ENCODE peak calls at places on chromosomes 7 and 10, in four cellular contexts. R is CD4-positive, alpha-beta memory T cell; T is stomach; I is fibroblast of lung. X is an unnamed sample.
A peak's percentile ranks its signal among the peaks of the same experiment; 100 is the strongest.

GRCh38 chr10:42977032-42977416 is 99.8 kb upstream of the RET start:
- DNase-seq in R (no peak), I (no peak), T (peak; percentile 23), X (no peak)

GRCh38 chr10:45241865-45242518 is 73.4 kb downstream of the OR13A1 start:
- DNase-seq in I (no peak), T (no peak), R (no peak), X (no peak)

GRCh38 chr10:29255117-29255516 is 33.8 kb upstream of the LYZL1 start:
- DNase-seq in R (no peak), I (no peak), T (no peak), X (no peak)

GRCh38 chr7:30068117-30068516 is 39.9 kb downstream of the PLEKHA8 start:
- DNase-seq in T (no peak), I (peak; percentile 69), R (no peak), X (no peak)

GRCh38 chr10:90857635-90858488 is at the start of gene HTR7:
- DNase-seq in R (peak; percentile 56), I (peak; percentile 41), T (peak; percentile 54), X (peak; percentile 41)

GRCh38 chr7:138738551-138739335 is 37.6 kb upstream of the SVOPL start:
- DNase-seq in T (peak; percentile 87), R (peak; percentile 79), I (peak; percentile 90), X (peak; percentile 56)

GRCh38 chr7:40674316-40674715 is 539.5 kb downstream of the SUGCT start:
- DNase-seq in I (no peak), R (no peak), T (no peak), X (no peak)

GRCh38 chr7:106045592-106045991 is 66.5 kb downstream of the SYPL1 start:
- DNase-seq in T (no peak), R (no peak), I (peak; percentile 81), X (no peak)

GRCh38 chr7:77351539-77352004 is 64.6 kb downstream of the GSAP start:
- DNase-seq in I (no peak), T (peak; percentile 30), R (peak; percentile 74), X (peak; percentile 29)

GRCh38 chr10:97222346-97222961 is 36.7 kb upstream of the SLIT1 start:
- DNase-seq in I (no peak), T (no peak), R (no peak), X (no peak)

GRCh38 chr7:138784692-138785091 is 13.1 kb upstream of the TMEM213 start:
- DNase-seq in R (no peak), I (no peak), T (no peak), X (no peak)

GRCh38 chr7:4792537-4793126 is 17.2 kb downstream of the AP5Z1 start:
- DNase-seq in R (no peak), I (peak; percentile 8), T (no peak), X (no peak)

GRCh38 chr7:155455776-155456516 is 2.0 kb upstream of the EN2 start:
- DNase-seq in T (no peak), R (no peak), I (no peak), X (no peak)

GRCh38 chr7:1530946-1531262 is 402 bp downstream of the MAFK start:
- DNase-seq in R (peak; percentile 66), I (no peak), T (no peak), X (peak; percentile 44)

GRCh38 chr7:317643-318405 is 27.9 kb downstream of the FOXL3 start:
- DNase-seq in R (no peak), T (no peak), I (no peak), X (no peak)

GRCh38 chr7:157973971-157974677 is 613.5 kb downstream of the PTPRN2 start:
- DNase-seq in I (no peak), R (peak; percentile 19), T (no peak), X (no peak)

GRCh38 chr7:95180-95862 is 97.0 kb upstream of the FAM20C start:
- DNase-seq in T (no peak), R (no peak), I (no peak), X (no peak)

DNA sequence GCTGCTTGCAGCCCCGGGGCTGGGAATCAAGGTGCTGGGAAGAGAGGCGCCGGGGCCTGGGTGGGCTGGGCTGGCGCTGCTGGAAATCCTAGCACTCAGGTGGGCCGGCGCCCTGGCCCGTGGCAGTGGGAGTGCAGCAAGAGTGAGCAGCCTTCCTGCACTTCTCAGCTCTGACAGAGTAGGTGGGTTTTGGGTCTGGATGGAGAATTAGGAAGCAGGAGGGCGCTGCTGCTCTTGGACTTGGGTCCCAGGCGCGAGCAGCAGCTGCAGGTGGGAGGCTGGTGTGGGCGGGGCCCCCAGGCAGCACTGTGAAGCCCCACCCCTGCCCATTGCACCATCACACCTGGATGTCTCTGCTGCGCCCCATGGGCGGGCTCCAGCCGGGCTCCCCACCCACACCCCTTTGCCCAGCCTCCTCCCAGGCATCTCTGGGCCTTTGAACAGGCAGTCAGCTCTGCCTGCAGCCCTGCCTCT is 6.0 kb downstream of the BRI3 start:
- DNase-seq in I (no peak), T (peak; percentile 75), R (no peak), X (no peak)
- H3K4me1 ChIP-seq in I (peaks cover 25% of the 10 kb centered on the region), T (peaks cover 91% of the 10 kb centered on the region), R (peaks cover 31% of the 10 kb centered on the region), X (peaks cover 16% of the 10 kb centered on the region)

GRCh38 chr10:34178756-34179155 is 636.3 kb downstream of the PARD3 start:
- DNase-seq in R (no peak), T (no peak), I (no peak), X (no peak)
- H3K4me1 ChIP-seq in R (no peaks in the 10 kb centered on the region), T (no peaks in the 10 kb centered on the region), I (peaks cover 5% of the 10 kb centered on the region), X (no peaks in the 10 kb centered on the region)

DNA sequence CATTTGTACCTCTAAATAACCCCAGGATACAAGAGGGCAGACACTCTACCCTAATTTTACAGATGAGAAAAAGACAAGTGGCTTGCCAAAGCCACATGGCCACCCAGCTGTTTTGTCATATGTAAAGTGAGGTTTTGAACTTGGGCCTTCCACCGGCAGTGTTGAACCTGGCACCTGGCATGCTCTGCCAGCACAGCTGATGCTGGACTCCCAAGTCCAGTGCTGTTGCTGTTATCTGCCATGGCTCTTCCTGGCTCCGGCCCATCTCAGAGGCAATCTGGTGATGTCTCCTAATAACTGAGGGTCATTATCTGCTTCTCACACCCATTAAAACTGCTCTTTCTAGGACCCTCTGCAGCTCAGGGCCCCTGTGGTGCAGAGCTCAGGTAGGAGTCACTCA is 25.0 kb downstream of the BCCIP start:
- DNase-seq in I (no peak), T (no peak), R (no peak), X (no peak)
- H3K4me1 ChIP-seq in I (no peaks in the 10 kb centered on the region), T (peaks cover 6% of the 10 kb centered on the region), R (no peaks in the 10 kb centered on the region), X (no peaks in the 10 kb centered on the region)

GRCh38 chr10:33001908-33002492 is 44.0 kb upstream of the ITGB1 start:
- DNase-seq in T (no peak), I (no peak), R (no peak), X (no peak)
- H3K4me1 ChIP-seq in T (peaks cover 9% of the 10 kb centered on the region), I (no peaks in the 10 kb centered on the region), R (peaks cover 12% of the 10 kb centered on the region), X (peaks cover 4% of the 10 kb centered on the region)

GRCh38 chr7:100248483-100248882 is 28.7 kb downstream of the PVRIG start:
- DNase-seq in I (no peak), T (no peak), R (no peak), X (no peak)

DNA sequence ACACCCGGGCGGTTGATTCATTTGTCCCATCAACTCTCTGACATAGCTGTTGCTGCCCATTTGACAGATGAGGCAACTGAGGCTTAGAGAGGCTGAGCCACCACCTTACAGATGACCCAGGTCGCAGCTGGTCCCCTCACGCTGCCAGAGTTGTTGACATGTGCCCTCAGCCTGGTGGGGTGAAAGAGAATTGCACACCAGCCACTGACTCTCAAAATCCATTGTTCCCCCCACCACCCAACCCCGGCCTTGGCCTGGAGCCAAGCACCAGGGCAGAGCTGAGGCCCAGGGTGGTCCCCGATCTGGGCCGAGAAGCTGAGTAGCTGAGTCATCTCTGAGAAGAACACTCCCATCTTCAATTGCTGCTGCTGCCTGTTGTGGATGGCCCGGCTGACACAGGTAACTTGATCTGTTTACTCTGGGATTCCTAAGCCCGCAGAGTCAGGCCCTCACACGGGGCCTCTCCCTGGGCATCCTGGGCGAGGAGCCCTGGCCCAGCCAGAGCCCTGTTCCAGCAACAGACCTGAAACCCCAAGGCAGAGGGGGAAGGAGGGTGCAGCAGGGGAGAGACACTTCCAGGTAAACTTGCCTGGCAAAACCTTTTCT is 27.5 kb downstream of the PVRIG start:
- DNase-seq in T (peak; percentile 28), R (no peak), I (peak; percentile 74), X (no peak)
- H3K4me1 ChIP-seq in T (no peaks in the 10 kb centered on the region), R (peaks cover 8% of the 10 kb centered on the region), I (peaks cover 2% of the 10 kb centered on the region), X (no peaks in the 10 kb centered on the region)

X was measured in effector memory CD4-positive, alpha-beta T cell.